ENCODE peak calls at places on chromosomes 5 and 9, in four cellular contexts. K is NCI-H1092 treated with DMSO at 0.1 percent for 48 hours, N is colonic mucosa, Y is hippocampal formation. Q is an unnamed sample.

GRCh38 chr9:75979362-75979761 is 88.9 kb downstream of the PCSK5 start:
- DNase-seq in N (no peak), Y (no peak), K (peak; percentile 10), Q (no peak)

GRCh38 chr5:96714951-96715451 is 52.8 kb downstream of the CAST start:
- DNase-seq in N (peak; percentile 81), K (no peak), Y (no peak), Q (no peak)

GRCh38 chr9:127813739-127814226 is 11.1 kb downstream of the FPGS start:
- DNase-seq in Y (no peak), N (no peak), K (no peak), Q (no peak)

GRCh38 chr5:56543431-56544385 is 271.6 kb upstream of the MAP3K1 start:
- DNase-seq in Y (no peak), N (no peak), K (no peak), Q (no peak)

GRCh38 chr5:179822444-179822990 is 1.8 kb downstream of the SQSTM1 start:
- DNase-seq in N (no peak), K (no peak), Y (no peak), Q (no peak)

GRCh38 chr9:121660367-121660766 is 8.9 kb downstream of the DAB2IP start:
- DNase-seq in N (no peak), Y (no peak), K (no peak), Q (no peak)

GRCh38 chr5:143569722-143570567 is 166.5 kb upstream of the NR3C1 start:
- DNase-seq in K (no peak), Y (no peak), N (no peak), Q (no peak)

GRCh38 chr9:113929634-113930092 is 53.6 kb downstream of the ZNF618 start:
- DNase-seq in Y (no peak), K (no peak), N (no peak), Q (no peak)

GRCh38 chr9:114434878-114435311 is 47.1 kb upstream of the AKNA start:
- DNase-seq in K (peak; percentile 78), Y (peak; percentile 20), N (no peak), Q (peak; percentile 22)

GRCh38 chr9:98593354-98594253 is 115.1 kb downstream of the GABBR2 start:
- DNase-seq in K (no peak), N (no peak), Y (no peak), Q (no peak)

GRCh38 chr5:66143473-66144073 is 527 bp upstream of the SREK1 start:
- DNase-seq in N (no peak), Y (no peak), K (no peak), Q (no peak)

GRCh38 chr5:52748590-52748989 is 39.1 kb upstream of the ITGA1 start:
- DNase-seq in Y (no peak), K (no peak), N (no peak), Q (no peak)

GRCh38 chr5:34563951-34564705 is 92.0 kb upstream of the RAI14 start:
- DNase-seq in K (no peak), N (no peak), Y (no peak), Q (no peak)

GRCh38 chr5:119340597-119341218 is 15.1 kb upstream of the TNFAIP8 start:
- DNase-seq in K (no peak), N (no peak), Y (no peak), Q (no peak)

GRCh38 chr5:138955672-138956295 is 80.6 kb upstream of the LRRTM2 start:
- DNase-seq in Y (no peak), K (no peak), N (no peak), Q (no peak)

GRCh38 chr9:104997536-104997935 is 69.6 kb upstream of the ABCA1 start:
- DNase-seq in Y (no peak), K (no peak), N (no peak), Q (no peak)

GRCh38 chr5:108730617-108731340 is 16.9 kb upstream of the FER start:
- DNase-seq in K (no peak), Y (no peak), N (no peak), Q (no peak)

GRCh38 chr9:125632321-125633115 is 74.5 kb downstream of the MAPKAP1 start:
- DNase-seq in K (no peak), N (peak; percentile 25), Y (no peak), Q (no peak)

GRCh38 chr5:6832994-6833393 is 119.8 kb downstream of the TENT4A start:
- DNase-seq in Y (no peak), N (no peak), K (no peak), Q (no peak)

GRCh38 chr5:53733853-53734252 is 173.4 kb downstream of the NDUFS4 start:
- DNase-seq in Y (no peak), K (no peak), N (no peak), Q (no peak)

GRCh38 chr9:135502873-135503321 is 2.4 kb downstream of the MRPS2 start:
- DNase-seq in K (no peak), N (no peak), Y (no peak), Q (no peak)

GRCh38 chr9:34663296-34663590 is 786 bp upstream of the CCL27 start:
- DNase-seq in Y (no peak), N (no peak), K (no peak), Q (no peak)

GRCh38 chr5:125189451-125190051 is 443.1 kb upstream of the ZNF608 start:
- DNase-seq in K (no peak), Y (no peak), N (no peak), Q (no peak)

GRCh38 chr9:77161966-77162365 is 15.4 kb upstream of the VPS13A start:
- DNase-seq in K (no peak), Y (no peak), N (no peak), Q (no peak)

GRCh38 chr9:18861599-18862546 is 171.1 kb downstream of the SAXO1 start:
- DNase-seq in N (no peak), Y (no peak), K (no peak), Q (no peak)

GRCh38 chr5:69491027-69491426 is 1.6 kb upstream of the OCLN start:
- DNase-seq in Y (no peak), K (no peak), N (no peak), Q (no peak)

GRCh38 chr9:85859751-85860150 is 81.2 kb upstream of the NAA35 start:
- DNase-seq in K (no peak), N (no peak), Y (no peak), Q (no peak)

GRCh38 chr9:15755660-15756059 is 202.8 kb downstream of the CCDC171 start:
- DNase-seq in K (no peak), N (no peak), Y (no peak), Q (no peak)

GRCh38 chr5:31626156-31626555 is 12.8 kb upstream of the PDZD2 start:
- DNase-seq in N (no peak), Y (no peak), K (peak; percentile 2), Q (no peak)

GRCh38 chr5:33901176-33901575 is 9.4 kb upstream of the ADAMTS12 start:
- DNase-seq in Y (no peak), K (no peak), N (no peak), Q (no peak)

GRCh38 chr9:494764-495163 is 280.1 kb downstream of the DOCK8 start:
- DNase-seq in N (no peak), Y (no peak), K (no peak), Q (no peak)

Q was measured in dorsolateral prefrontal cortex.